ENCODE peak calls at places on chromosomes 13 and 19, in four cellular contexts. One of them, this sample, is unnamed.

GRCh38 chr13:29593605-29594297 is 1.7 kb downstream of the SLC7A1 start:
- DNase-seq in Right ventricle myocardium superior: no peak
- DNase-seq in Daoy: no peak
- DNase-seq in hippocampal formation: no peak
- DNase-seq in this sample: no peak

GRCh38 chr13:36778083-36778671 is 40.8 kb upstream of the RFXAP start:
- DNase-seq in Right ventricle myocardium superior: no peak
- DNase-seq in Daoy: peak
- DNase-seq in hippocampal formation: no peak
- DNase-seq in this sample: peak

GRCh38 chr19:33904681-33905080 is 108.0 kb downstream of the KCTD15 start:
- DNase-seq in hippocampal formation: no peak
- DNase-seq in Right ventricle myocardium superior: no peak
- DNase-seq in Daoy: peak
- DNase-seq in this sample: no peak

GRCh38 chr13:33637978-33638743 is 179.8 kb upstream of the RFC3 start:
- DNase-seq in Daoy: no peak
- DNase-seq in hippocampal formation: no peak
- DNase-seq in Right ventricle myocardium superior: no peak
- DNase-seq in this sample: no peak

GRCh38 chr13:45331981-45332830 is 8.8 kb downstream of the TPT1 start:
- DNase-seq in hippocampal formation: no peak
- DNase-seq in Right ventricle myocardium superior: no peak
- DNase-seq in Daoy: peak
- DNase-seq in this sample: no peak

GRCh38 chr19:16715613-16716012 is 4.0 kb upstream of the NWD1 start:
- DNase-seq in Right ventricle myocardium superior: no peak
- DNase-seq in hippocampal formation: no peak
- DNase-seq in Daoy: no peak
- DNase-seq in this sample: no peak

GRCh38 chr13:45162821-45163220 is 38.0 kb downstream of the KCTD4 start:
- DNase-seq in Right ventricle myocardium superior: no peak
- DNase-seq in Daoy: peak
- DNase-seq in hippocampal formation: no peak
- DNase-seq in this sample: no peak

GRCh38 chr19:5339950-5340636 is 519 bp downstream of the PTPRS start:
- DNase-seq in Daoy: peak
- DNase-seq in Right ventricle myocardium superior: no peak
- DNase-seq in hippocampal formation: no peak
- DNase-seq in this sample: no peak

GRCh38 chr19:33241530-33242101 is 16.0 kb upstream of the SLC7A10 start:
- DNase-seq in hippocampal formation: no peak
- DNase-seq in Right ventricle myocardium superior: no peak
- DNase-seq in Daoy: peak
- DNase-seq in this sample: no peak

GRCh38 chr19:18119243-18120105 is 21.9 kb downstream of the MAST3 start:
- DNase-seq in hippocampal formation: no peak
- DNase-seq in Daoy: no peak
- DNase-seq in Right ventricle myocardium superior: no peak
- DNase-seq in this sample: no peak

GRCh38 chr19:49149652-49150105 is 5.5 kb downstream of the HRC start:
- DNase-seq in hippocampal formation: peak
- DNase-seq in Daoy: peak
- DNase-seq in Right ventricle myocardium superior: peak
- DNase-seq in this sample: no peak

This sample was measured in GM12878.